ENCODE peak calls at places on chromosomes 13 and 19, in five cellular contexts. M is NCI-H446 treated with DMSO at 0.1 percent for 48 hours; J is body of pancreas; X is CD4-positive, CD25-positive, alpha-beta regulatory T cell; C is COR-L47. B is an unnamed sample.

GRCh38 chr13:113437408-113438010 is 15.8 kb downstream of the ADPRHL1 start:
- DNase-seq in M (no peak), J (peak; percentile 40), X (no peak), C (no peak), B (no peak)

GRCh38 chr19:10219678-10220077 is 11.5 kb downstream of the S1PR2 start:
- DNase-seq in M (no peak), J (no peak), X (peak; percentile 55), C (peak; percentile 4), B (no peak)

GRCh38 chr13:75687145-75687763 is 51.1 kb downstream of the LMO7 start:
- DNase-seq in M (no peak), J (no peak), X (peak; percentile 4), C (peak; percentile 24), B (no peak)

GRCh38 chr13:26380930-26381329 is 127.0 kb downstream of the CDK8 start:
- DNase-seq in M (no peak), J (no peak), X (no peak), C (no peak), B (no peak)

GRCh38 chr13:100796463-100796862 is 121.9 kb upstream of the TMTC4 start:
- DNase-seq in M (no peak), J (no peak), X (no peak), C (no peak), B (no peak)

GRCh38 chr13:108214511-108215383 is 589 bp downstream of the LIG4 start:
- DNase-seq in M (no peak), J (peak; percentile 16), X (peak; percentile 19), C (peak; percentile 26), B (no peak)

GRCh38 chr19:13959962-13960862 is 7.9 kb downstream of the DCAF15 start:
- DNase-seq in M (no peak), J (no peak), X (no peak), C (no peak), B (no peak)

GRCh38 chr19:30158067-30158892 is 213.9 kb upstream of the ZNF536 start:
- DNase-seq in M (no peak), J (no peak), X (no peak), C (no peak), B (no peak)